ENCODE peak calls at places on chromosomes 4 and X, in eight cellular contexts. O is mesendoderm; F is activated T-cell treated with anti-CD3 and anti-CD28 coated beads, Interleukin-2, amount 50 U/mL, for 72 hours; Q is ACHN; M is Right ventricle myocardium superior; C is BE2C; Z is kidney; W is ureter. U is an unnamed sample.

GRCh38 chr4:186021461-186022167 is 47.3 kb upstream of the TLR3 start:
- DNase-seq in O (peak; percentile 78), F (no peak), Q (peak; percentile 41), M (peak; percentile 42), C (peak; percentile 78), Z (peak; percentile 71), W (no peak), U (no peak)

GRCh38 chrX:39720945-39721344 is 376.8 kb downstream of the BCOR start:
- DNase-seq in O (no peak), F (no peak), Q (no peak), M (no peak), C (no peak), Z (no peak), W (no peak), U (no peak)

GRCh38 chrX:106959897-106960296 is 39.7 kb downstream of the CLDN2 start:
- DNase-seq in O (peak; percentile 44), F (no peak), Q (peak; percentile 49), M (no peak), C (no peak), Z (no peak), W (no peak), U (no peak)

GRCh38 chr4:184762100-184762499 is 28.2 kb upstream of the CENPU start:
- DNase-seq in O (no peak), F (peak; percentile 39), Q (no peak), M (no peak), C (no peak), Z (no peak), W (no peak), U (no peak)

GRCh38 chrX:52425710-52426245 is 57.0 kb downstream of the XAGE2 start:
- DNase-seq in O (peak; percentile 0), F (no peak), Q (no peak), M (no peak), C (no peak), Z (no peak), W (no peak), U (no peak)

GRCh38 chr4:145735330-145735638 is 55.3 kb downstream of the C4orf51 start:
- DNase-seq in O (peak; percentile 98), F (no peak), Q (peak; percentile 95), M (no peak), C (no peak), Z (no peak), W (no peak), U (no peak)

GRCh38 chr4:169268951-169269781 is 1.6 kb downstream of the SH3RF1 start:
- DNase-seq in O (no peak), F (no peak), Q (peak; percentile 74), M (no peak), C (peak; percentile 41), Z (no peak), W (no peak), U (no peak)

GRCh38 chrX:40100141-40100536 is 2.4 kb upstream of the BCOR start:
- DNase-seq in O (peak; percentile 29), F (no peak), Q (no peak), M (peak; percentile 67), C (no peak), Z (peak; percentile 84), W (no peak), U (no peak)

GRCh38 chr4:21467551-21467950 is 481.0 kb downstream of the KCNIP4 start:
- DNase-seq in O (no peak), F (no peak), Q (no peak), M (no peak), C (no peak), Z (no peak), W (no peak), U (no peak)